ENCODE peak calls at places on chromosomes 12 and 14, in four cellular contexts. One of them, this sample, is unnamed.

GRCh38 chr12:127145543-127145928 is 1121.4 kb upstream of the TMEM132C start:
- DNase-seq in GM10248: no peak
- DNase-seq in Peyer's patch: no peak
- DNase-seq in fibroblast of mammary gland: no peak
- DNase-seq in this sample: no peak

GRCh38 chr12:130459916-130460315 is 122.2 kb downstream of the PIWIL1 start:
- DNase-seq in GM10248: no peak
- DNase-seq in Peyer's patch: no peak
- DNase-seq in fibroblast of mammary gland: no peak
- DNase-seq in this sample: no peak

GRCh38 chr12:109188108-109188712 is 71.8 kb downstream of the ACACB start:
- DNase-seq in GM10248: no peak
- DNase-seq in Peyer's patch: no peak
- DNase-seq in fibroblast of mammary gland: no peak
- DNase-seq in this sample: no peak

GRCh38 chr14:94914191-94914590 is 144.3 kb upstream of the GSC start:
- DNase-seq in GM10248: no peak
- DNase-seq in Peyer's patch: no peak
- DNase-seq in fibroblast of mammary gland: no peak
- DNase-seq in this sample: no peak

GRCh38 chr14:105383083-105383730 is 15.1 kb upstream of the TEX22 start:
- DNase-seq in GM10248: no peak
- DNase-seq in Peyer's patch: no peak
- DNase-seq in fibroblast of mammary gland: no peak
- DNase-seq in this sample: no peak

GRCh38 chr12:53071591-53072551 is 7.3 kb downstream of the SPRYD3 start:
- DNase-seq in GM10248: no peak
- DNase-seq in Peyer's patch: peak; percentile 74
- DNase-seq in fibroblast of mammary gland: peak; percentile 76
- DNase-seq in this sample: no peak

GRCh38 chr12:104281636-104282035 is 21.9 kb upstream of the EID3 start:
- DNase-seq in GM10248: no peak
- DNase-seq in Peyer's patch: no peak
- DNase-seq in fibroblast of mammary gland: peak; percentile 38
- DNase-seq in this sample: no peak

GRCh38 chr14:73418227-73418626 is 40.1 kb downstream of the NUMB start:
- DNase-seq in GM10248: no peak
- DNase-seq in Peyer's patch: no peak
- DNase-seq in fibroblast of mammary gland: no peak
- DNase-seq in this sample: no peak

GRCh38 chr12:115210533-115211252 is 526.7 kb upstream of the TBX3 start:
- DNase-seq in GM10248: no peak
- DNase-seq in Peyer's patch: no peak
- DNase-seq in fibroblast of mammary gland: no peak
- DNase-seq in this sample: no peak

GRCh38 chr12:22518067-22518719 is 26.1 kb downstream of the C2CD5 start:
- DNase-seq in GM10248: no peak
- DNase-seq in Peyer's patch: no peak
- DNase-seq in fibroblast of mammary gland: peak; percentile 61
- DNase-seq in this sample: peak; percentile 26

GRCh38 chr14:76936483-76936882 is 92.0 kb downstream of the IRF2BPL start:
- DNase-seq in GM10248: no peak
- DNase-seq in Peyer's patch: no peak
- DNase-seq in fibroblast of mammary gland: peak; percentile 83
- DNase-seq in this sample: no peak

GRCh38 chr14:33014710-33015109 is 76.0 kb downstream of the NPAS3 start:
- DNase-seq in GM10248: no peak
- DNase-seq in Peyer's patch: no peak
- DNase-seq in fibroblast of mammary gland: no peak
- DNase-seq in this sample: no peak

GRCh38 chr12:31923063-31923412 is 36.2 kb upstream of the RESF1 start:
- DNase-seq in GM10248: no peak
- DNase-seq in Peyer's patch: no peak
- DNase-seq in fibroblast of mammary gland: peak; percentile 6
- DNase-seq in this sample: no peak

GRCh38 chr12:3273409-3273853 is 196.3 kb downstream of the TSPAN9 start:
- DNase-seq in GM10248: no peak
- DNase-seq in Peyer's patch: no peak
- DNase-seq in fibroblast of mammary gland: no peak
- DNase-seq in this sample: no peak

GRCh38 chr14:103343905-103344797 is 10.1 kb downstream of the EIF5 start:
- DNase-seq in GM10248: no peak
- DNase-seq in Peyer's patch: no peak
- DNase-seq in fibroblast of mammary gland: no peak
- DNase-seq in this sample: no peak

GRCh38 chr12:120979862-120980696 is 1.7 kb downstream of the HNF1A start:
- DNase-seq in GM10248: no peak
- DNase-seq in Peyer's patch: peak; percentile 77
- DNase-seq in fibroblast of mammary gland: no peak
- DNase-seq in this sample: no peak

GRCh38 chr12:120960657-120961056 is 17.7 kb upstream of the HNF1A start:
- DNase-seq in GM10248: peak; percentile 47
- DNase-seq in Peyer's patch: no peak
- DNase-seq in fibroblast of mammary gland: no peak
- DNase-seq in this sample: no peak

GRCh38 chr14:89365071-89365801 is 51.8 kb downstream of the FOXN3 start:
- DNase-seq in GM10248: peak; percentile 75
- DNase-seq in Peyer's patch: peak; percentile 82
- DNase-seq in fibroblast of mammary gland: peak; percentile 17
- DNase-seq in this sample: no peak

GRCh38 chr12:108332791-108333382 is 6.2 kb downstream of the CMKLR1 start:
- DNase-seq in GM10248: no peak
- DNase-seq in Peyer's patch: peak; percentile 57
- DNase-seq in fibroblast of mammary gland: peak; percentile 37
- DNase-seq in this sample: no peak

GRCh38 chr12:100862600-100863149 is 68.1 kb downstream of the ANO4 start:
- DNase-seq in GM10248: no peak
- DNase-seq in Peyer's patch: no peak
- DNase-seq in fibroblast of mammary gland: peak; percentile 6
- DNase-seq in this sample: no peak

GRCh38 chr14:93914278-93914677 is 12.9 kb upstream of the FAM181A start:
- DNase-seq in GM10248: no peak
- DNase-seq in Peyer's patch: no peak
- DNase-seq in fibroblast of mammary gland: no peak
- DNase-seq in this sample: no peak

GRCh38 chr14:39428118-39428517 is 4.1 kb downstream of the FBXO33 start:
- DNase-seq in GM10248: no peak
- DNase-seq in Peyer's patch: no peak
- DNase-seq in fibroblast of mammary gland: no peak
- DNase-seq in this sample: no peak

GRCh38 chr12:91219511-91219910 is 36.9 kb upstream of the DCN start:
- DNase-seq in GM10248: no peak
- DNase-seq in Peyer's patch: no peak
- DNase-seq in fibroblast of mammary gland: peak; percentile 83
- DNase-seq in this sample: no peak

GRCh38 chr14:55221186-55221585 is 29.8 kb upstream of the DLGAP5 start:
- DNase-seq in GM10248: no peak
- DNase-seq in Peyer's patch: no peak
- DNase-seq in fibroblast of mammary gland: peak; percentile 81
- DNase-seq in this sample: peak; percentile 46

GRCh38 chr14:38994721-38995120 is 108.3 kb downstream of the SEC23A start:
- DNase-seq in GM10248: no peak
- DNase-seq in Peyer's patch: no peak
- DNase-seq in fibroblast of mammary gland: no peak
- DNase-seq in this sample: peak; percentile 11

GRCh38 chr14:90677484-90678045 is 138.7 kb downstream of the TTC7B start:
- DNase-seq in GM10248: no peak
- DNase-seq in Peyer's patch: no peak
- DNase-seq in fibroblast of mammary gland: peak; percentile 81
- DNase-seq in this sample: peak; percentile 24

GRCh38 chr14:76985540-76986260 is 42.8 kb downstream of the IRF2BPL start:
- DNase-seq in GM10248: no peak
- DNase-seq in Peyer's patch: no peak
- DNase-seq in fibroblast of mammary gland: no peak
- DNase-seq in this sample: no peak

GRCh38 chr12:94305293-94305957 is 154.2 kb downstream of the CEP83 start:
- DNase-seq in GM10248: no peak
- DNase-seq in Peyer's patch: no peak
- DNase-seq in fibroblast of mammary gland: peak; percentile 85
- DNase-seq in this sample: no peak

GRCh38 chr12:80205960-80206359 is 106.6 kb downstream of the OTOGL start:
- DNase-seq in GM10248: no peak
- DNase-seq in Peyer's patch: no peak
- DNase-seq in fibroblast of mammary gland: no peak
- DNase-seq in this sample: no peak

GRCh38 chr12:32302218-32302826 is 97.0 kb upstream of the FGD4 start:
- DNase-seq in GM10248: peak; percentile 74
- DNase-seq in Peyer's patch: peak; percentile 58
- DNase-seq in fibroblast of mammary gland: peak; percentile 42
- DNase-seq in this sample: no peak

GRCh38 chr14:106694638-106695393 is 1168.4 kb downstream of the TMEM121 start:
- DNase-seq in GM10248: peak; percentile 58
- DNase-seq in Peyer's patch: peak; percentile 83
- DNase-seq in fibroblast of mammary gland: no peak
- DNase-seq in this sample: no peak

GRCh38 chr12:26821212-26821701 is 11.7 kb downstream of the ITPR2 start:
- DNase-seq in GM10248: no peak
- DNase-seq in Peyer's patch: no peak
- DNase-seq in fibroblast of mammary gland: peak; percentile 52
- DNase-seq in this sample: no peak

GRCh38 chr12:119804011-119804641 is 73.0 kb downstream of the CIT start:
- DNase-seq in GM10248: no peak
- DNase-seq in Peyer's patch: no peak
- DNase-seq in fibroblast of mammary gland: peak; percentile 69
- DNase-seq in this sample: peak; percentile 30

GRCh38 chr14:34931206-34931605 is 51.6 kb upstream of the SRP54 start:
- DNase-seq in GM10248: peak; percentile 17
- DNase-seq in Peyer's patch: no peak
- DNase-seq in fibroblast of mammary gland: peak; percentile 22
- DNase-seq in this sample: peak; percentile 39

GRCh38 chr14:96711559-96712267 is 85.5 kb upstream of the VRK1 start:
- DNase-seq in GM10248: no peak
- DNase-seq in Peyer's patch: no peak
- DNase-seq in fibroblast of mammary gland: no peak
- DNase-seq in this sample: no peak

GRCh38 chr12:52310622-52311281 is 10.4 kb downstream of the KRT83 start:
- DNase-seq in GM10248: no peak
- DNase-seq in Peyer's patch: no peak
- DNase-seq in fibroblast of mammary gland: no peak
- DNase-seq in this sample: no peak

GRCh38 chr12:58541300-58541690 is 379.0 kb downstream of the LRIG3 start:
- DNase-seq in GM10248: no peak
- DNase-seq in Peyer's patch: no peak
- DNase-seq in fibroblast of mammary gland: no peak
- DNase-seq in this sample: no peak

GRCh38 chr12:62403031-62403430 is 63.6 kb upstream of the MON2 start:
- DNase-seq in GM10248: no peak
- DNase-seq in Peyer's patch: no peak
- DNase-seq in fibroblast of mammary gland: no peak
- DNase-seq in this sample: no peak

GRCh38 chr14:77125275-77126073 is 16.1 kb downstream of the ZDHHC22 start:
- DNase-seq in GM10248: no peak
- DNase-seq in Peyer's patch: peak; percentile 42
- DNase-seq in fibroblast of mammary gland: no peak
- DNase-seq in this sample: no peak

GRCh38 chr14:50061664-50062437 is 54.5 kb downstream of the VCPKMT start:
- DNase-seq in GM10248: peak; percentile 75
- DNase-seq in Peyer's patch: peak; percentile 94
- DNase-seq in fibroblast of mammary gland: peak; percentile 40
- DNase-seq in this sample: no peak